ENCODE peak calls at places on chromosomes 1 and 21, in ten cellular contexts. One of them, this sample, is unnamed.

GRCh38 chr1:234486858-234487830 is 8.2 kb upstream of the TARBP1 start:
- DNase-seq in uterus: no peak
- DNase-seq in tibial artery: no peak
- DNase-seq in body of pancreas: peak
- DNase-seq in RWPE1: peak
- DNase-seq in breast epithelium: peak
- DNase-seq in AG10803: peak
- DNase-seq in omental fat pad: no peak
- DNase-seq in ovary: peak
- DNase-seq in PC-9: peak
- DNase-seq in this sample: no peak

GRCh38 chr1:66271216-66271903 is 262.6 kb upstream of the SGIP1 start:
- DNase-seq in PC-9: no peak
- DNase-seq in RWPE1: peak
- DNase-seq in breast epithelium: peak
- DNase-seq in tibial artery: peak
- DNase-seq in AG10803: peak
- DNase-seq in uterus: peak
- DNase-seq in omental fat pad: peak
- DNase-seq in ovary: peak
- DNase-seq in body of pancreas: peak
- DNase-seq in this sample: no peak

GRCh38 chr1:211356723-211357418 is 30.2 kb downstream of the TRAF5 start:
- DNase-seq in AG10803: peak
- DNase-seq in tibial artery: no peak
- DNase-seq in uterus: no peak
- DNase-seq in ovary: no peak
- DNase-seq in PC-9: no peak
- DNase-seq in omental fat pad: no peak
- DNase-seq in body of pancreas: no peak
- DNase-seq in RWPE1: peak
- DNase-seq in breast epithelium: no peak
- DNase-seq in this sample: no peak

GRCh38 chr1:62263006-62263812 is 56.0 kb downstream of the KANK4 start:
- DNase-seq in uterus: no peak
- DNase-seq in AG10803: no peak
- DNase-seq in tibial artery: no peak
- DNase-seq in ovary: no peak
- DNase-seq in PC-9: no peak
- DNase-seq in breast epithelium: no peak
- DNase-seq in omental fat pad: no peak
- DNase-seq in body of pancreas: peak
- DNase-seq in RWPE1: no peak
- DNase-seq in this sample: no peak

GRCh38 chr1:65577278-65577677 is 156.8 kb downstream of the LEPR start:
- DNase-seq in ovary: no peak
- DNase-seq in AG10803: no peak
- DNase-seq in RWPE1: no peak
- DNase-seq in body of pancreas: no peak
- DNase-seq in uterus: no peak
- DNase-seq in tibial artery: no peak
- DNase-seq in breast epithelium: no peak
- DNase-seq in PC-9: no peak
- DNase-seq in omental fat pad: no peak
- DNase-seq in this sample: no peak

GRCh38 chr1:114510235-114511047 is 562 bp downstream of the TRIM33 start:
- DNase-seq in RWPE1: peak
- DNase-seq in body of pancreas: peak
- DNase-seq in breast epithelium: peak
- DNase-seq in ovary: peak
- DNase-seq in tibial artery: peak
- DNase-seq in omental fat pad: no peak
- DNase-seq in PC-9: peak
- DNase-seq in AG10803: peak
- DNase-seq in uterus: no peak
- DNase-seq in this sample: peak

GRCh38 chr1:59674605-59675004 is 140.1 kb upstream of the HOOK1 start:
- DNase-seq in PC-9: no peak
- DNase-seq in uterus: peak
- DNase-seq in body of pancreas: no peak
- DNase-seq in RWPE1: peak
- DNase-seq in tibial artery: peak
- DNase-seq in breast epithelium: peak
- DNase-seq in AG10803: peak
- DNase-seq in ovary: peak
- DNase-seq in omental fat pad: no peak
- DNase-seq in this sample: no peak

GRCh38 chr1:189405419-189405818 is 1072.2 kb downstream of the BRINP3 start:
- DNase-seq in omental fat pad: no peak
- DNase-seq in body of pancreas: no peak
- DNase-seq in PC-9: no peak
- DNase-seq in tibial artery: no peak
- DNase-seq in breast epithelium: no peak
- DNase-seq in ovary: no peak
- DNase-seq in uterus: no peak
- DNase-seq in AG10803: no peak
- DNase-seq in RWPE1: no peak
- DNase-seq in this sample: no peak

GRCh38 chr1:38014724-38015424 is 2.3 kb downstream of the UTP11 start:
- DNase-seq in omental fat pad: no peak
- DNase-seq in tibial artery: no peak
- DNase-seq in RWPE1: no peak
- DNase-seq in uterus: no peak
- DNase-seq in breast epithelium: no peak
- DNase-seq in AG10803: no peak
- DNase-seq in ovary: peak
- DNase-seq in body of pancreas: no peak
- DNase-seq in PC-9: no peak
- DNase-seq in this sample: peak

GRCh38 chr1:38009841-38010180 is 2.7 kb upstream of the UTP11 start:
- DNase-seq in breast epithelium: no peak
- DNase-seq in PC-9: no peak
- DNase-seq in omental fat pad: no peak
- DNase-seq in AG10803: no peak
- DNase-seq in RWPE1: no peak
- DNase-seq in tibial artery: no peak
- DNase-seq in uterus: no peak
- DNase-seq in body of pancreas: no peak
- DNase-seq in ovary: no peak
- DNase-seq in this sample: peak

GRCh38 chr1:38015978-38016640 is 3.6 kb downstream of the UTP11 start:
- DNase-seq in body of pancreas: no peak
- DNase-seq in PC-9: no peak
- DNase-seq in breast epithelium: no peak
- DNase-seq in omental fat pad: no peak
- DNase-seq in RWPE1: no peak
- DNase-seq in tibial artery: no peak
- DNase-seq in uterus: no peak
- DNase-seq in ovary: no peak
- DNase-seq in AG10803: no peak
- DNase-seq in this sample: peak

GRCh38 chr1:38013027-38013588 is 574 bp downstream of the UTP11 start:
- DNase-seq in body of pancreas: no peak
- DNase-seq in breast epithelium: no peak
- DNase-seq in RWPE1: no peak
- DNase-seq in PC-9: peak
- DNase-seq in ovary: peak
- DNase-seq in AG10803: peak
- DNase-seq in omental fat pad: no peak
- DNase-seq in tibial artery: no peak
- DNase-seq in uterus: no peak
- DNase-seq in this sample: peak

GRCh38 chr1:38014171-38014570 is 1.6 kb downstream of the UTP11 start:
- DNase-seq in body of pancreas: no peak
- DNase-seq in omental fat pad: no peak
- DNase-seq in PC-9: no peak
- DNase-seq in AG10803: no peak
- DNase-seq in uterus: no peak
- DNase-seq in breast epithelium: no peak
- DNase-seq in ovary: no peak
- DNase-seq in tibial artery: no peak
- DNase-seq in RWPE1: no peak
- DNase-seq in this sample: peak
- TF ChIP-seq CTCF in body of pancreas: no peak
- TF ChIP-seq CTCF in omental fat pad: no peak
- TF ChIP-seq CTCF in PC-9: no peak
- TF ChIP-seq CTCF in AG10803: peak
- TF ChIP-seq CTCF in uterus: no peak
- TF ChIP-seq CTCF in breast epithelium: no peak
- TF ChIP-seq CTCF in ovary: no peak
- TF ChIP-seq CTCF in tibial artery: no peak
- TF ChIP-seq CTCF in RWPE1: no peak
- TF ChIP-seq CTCF in this sample: peak

DNA sequence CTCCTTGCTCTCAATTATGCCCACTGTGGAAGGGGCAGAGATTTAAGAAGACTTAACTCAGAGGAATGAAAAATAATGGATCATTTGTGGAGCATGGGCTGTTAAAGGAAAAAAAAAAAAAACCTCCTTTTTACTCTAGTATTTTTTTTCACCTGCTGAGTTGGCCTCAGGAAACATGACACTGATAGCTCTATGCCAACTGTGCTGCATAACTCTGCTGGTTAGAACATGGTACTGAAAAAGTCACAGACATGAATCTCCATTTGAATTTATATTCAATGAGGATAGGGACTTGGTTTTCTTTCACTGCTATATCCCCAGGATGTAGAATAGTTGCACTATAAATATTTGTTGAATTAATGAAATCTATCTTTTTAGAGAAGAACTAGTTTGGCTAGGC is 86.2 kb upstream of the KIAA0040 start:
- DNase-seq in PC-9: no peak
- DNase-seq in tibial artery: no peak
- DNase-seq in breast epithelium: no peak
- DNase-seq in RWPE1: no peak
- DNase-seq in ovary: no peak
- DNase-seq in body of pancreas: no peak
- DNase-seq in omental fat pad: no peak
- DNase-seq in uterus: no peak
- DNase-seq in AG10803: no peak
- DNase-seq in this sample: no peak
- TF ChIP-seq CTCF in PC-9: no peak
- TF ChIP-seq CTCF in tibial artery: no peak
- TF ChIP-seq CTCF in breast epithelium: no peak
- TF ChIP-seq CTCF in RWPE1: no peak
- TF ChIP-seq CTCF in ovary: no peak
- TF ChIP-seq CTCF in body of pancreas: no peak
- TF ChIP-seq CTCF in omental fat pad: no peak
- TF ChIP-seq CTCF in uterus: no peak
- TF ChIP-seq CTCF in AG10803: no peak
- TF ChIP-seq CTCF in this sample: no peak

DNA sequence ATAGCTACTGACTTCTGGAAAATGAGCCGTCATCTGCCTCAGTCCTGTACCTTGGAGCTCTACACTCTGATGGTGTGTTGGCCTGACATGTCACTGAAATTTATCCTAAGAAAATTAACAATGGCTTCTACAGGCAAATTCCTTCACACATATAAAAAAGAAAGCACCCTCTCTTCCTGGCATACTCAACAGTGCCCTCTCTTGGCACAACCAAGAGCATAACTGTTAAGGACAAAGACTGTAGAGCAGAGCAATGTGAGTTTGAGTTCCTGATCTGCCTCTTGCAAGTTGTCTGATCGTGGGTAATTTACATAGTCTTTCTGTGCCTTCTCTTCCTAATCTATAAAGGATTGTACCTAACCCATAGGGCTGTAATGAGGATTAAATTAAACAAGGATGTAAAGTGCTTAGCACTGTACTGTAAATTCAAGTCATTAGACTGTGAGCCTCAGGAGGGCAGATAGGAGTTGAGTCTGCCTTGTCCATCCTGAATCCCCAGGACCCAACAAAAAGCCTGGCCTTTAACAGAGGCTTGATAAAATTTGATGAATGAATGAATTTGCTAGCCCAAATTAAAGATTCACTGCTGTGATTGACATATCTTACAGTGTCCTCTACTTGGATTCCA is 83.5 kb downstream of the SYF2 start:
- DNase-seq in omental fat pad: no peak
- DNase-seq in tibial artery: no peak
- DNase-seq in uterus: no peak
- DNase-seq in breast epithelium: no peak
- DNase-seq in ovary: no peak
- DNase-seq in body of pancreas: no peak
- DNase-seq in PC-9: no peak
- DNase-seq in RWPE1: no peak
- DNase-seq in AG10803: no peak
- DNase-seq in this sample: no peak
- TF ChIP-seq CTCF in omental fat pad: no peak
- TF ChIP-seq CTCF in tibial artery: no peak
- TF ChIP-seq CTCF in uterus: no peak
- TF ChIP-seq CTCF in breast epithelium: no peak
- TF ChIP-seq CTCF in ovary: no peak
- TF ChIP-seq CTCF in body of pancreas: no peak
- TF ChIP-seq CTCF in PC-9: no peak
- TF ChIP-seq CTCF in RWPE1: no peak
- TF ChIP-seq CTCF in AG10803: peak
- TF ChIP-seq CTCF in this sample: peak

GRCh38 chr21:29671728-29672127 is 268.1 kb downstream of the GRIK1 start:
- DNase-seq in AG10803: no peak
- DNase-seq in RWPE1: no peak
- DNase-seq in ovary: no peak
- DNase-seq in body of pancreas: no peak
- DNase-seq in omental fat pad: no peak
- DNase-seq in uterus: no peak
- DNase-seq in PC-9: no peak
- DNase-seq in tibial artery: no peak
- DNase-seq in breast epithelium: no peak
- DNase-seq in this sample: no peak
- TF ChIP-seq CTCF in AG10803: no peak
- TF ChIP-seq CTCF in RWPE1: no peak
- TF ChIP-seq CTCF in ovary: no peak
- TF ChIP-seq CTCF in body of pancreas: no peak
- TF ChIP-seq CTCF in omental fat pad: no peak
- TF ChIP-seq CTCF in uterus: no peak
- TF ChIP-seq CTCF in PC-9: no peak
- TF ChIP-seq CTCF in tibial artery: no peak
- TF ChIP-seq CTCF in breast epithelium: no peak
- TF ChIP-seq CTCF in this sample: peak